ENCODE peak calls at places on chromosomes 1 and 21, in four cellular contexts. S is GM23338, A is K562, I is endothelial cell of umbilical vein. K is an unnamed sample.

GRCh38 chr21:45768011-45768740 is 124.7 kb downstream of the PCBP3 start:
- DNase-seq in A (no peak), I (no peak), S (no peak), K (peak; percentile 35)

GRCh38 chr1:12141533-12141855 is 25.3 kb upstream of the TNFRSF1B start:
- DNase-seq in I (no peak), S (no peak), A (no peak), K (no peak)

GRCh38 chr1:8189931-8190483 is 127.9 kb upstream of the SLC45A1 start:
- DNase-seq in S (no peak), I (no peak), A (no peak), K (no peak)

GRCh38 chr1:75937034-75937433 is 4.8 kb upstream of the ASB17 start:
- DNase-seq in S (no peak), I (no peak), A (no peak), K (no peak)

GRCh38 chr1:207754942-207755689 is 3.3 kb downstream of the CD46 start:
- DNase-seq in I (no peak), S (no peak), A (no peak), K (no peak)

GRCh38 chr1:218656301-218657037 is 311.3 kb downstream of the TGFB2 start:
- DNase-seq in I (peak; percentile 22), S (no peak), A (no peak), K (no peak)

GRCh38 chr1:239914827-239915231 is 176.9 kb upstream of the FMN2 start:
- DNase-seq in S (peak; percentile 66), A (no peak), I (no peak), K (no peak)

GRCh38 chr1:227542153-227543120 is 20.9 kb upstream of the ZNF678 start:
- DNase-seq in S (peak; percentile 86), A (peak; percentile 46), I (peak; percentile 70), K (no peak)

GRCh38 chr21:43341349-43342163 is 85.4 kb downstream of the SIK1 start:
- DNase-seq in S (no peak), A (no peak), I (no peak), K (no peak)

DNA sequence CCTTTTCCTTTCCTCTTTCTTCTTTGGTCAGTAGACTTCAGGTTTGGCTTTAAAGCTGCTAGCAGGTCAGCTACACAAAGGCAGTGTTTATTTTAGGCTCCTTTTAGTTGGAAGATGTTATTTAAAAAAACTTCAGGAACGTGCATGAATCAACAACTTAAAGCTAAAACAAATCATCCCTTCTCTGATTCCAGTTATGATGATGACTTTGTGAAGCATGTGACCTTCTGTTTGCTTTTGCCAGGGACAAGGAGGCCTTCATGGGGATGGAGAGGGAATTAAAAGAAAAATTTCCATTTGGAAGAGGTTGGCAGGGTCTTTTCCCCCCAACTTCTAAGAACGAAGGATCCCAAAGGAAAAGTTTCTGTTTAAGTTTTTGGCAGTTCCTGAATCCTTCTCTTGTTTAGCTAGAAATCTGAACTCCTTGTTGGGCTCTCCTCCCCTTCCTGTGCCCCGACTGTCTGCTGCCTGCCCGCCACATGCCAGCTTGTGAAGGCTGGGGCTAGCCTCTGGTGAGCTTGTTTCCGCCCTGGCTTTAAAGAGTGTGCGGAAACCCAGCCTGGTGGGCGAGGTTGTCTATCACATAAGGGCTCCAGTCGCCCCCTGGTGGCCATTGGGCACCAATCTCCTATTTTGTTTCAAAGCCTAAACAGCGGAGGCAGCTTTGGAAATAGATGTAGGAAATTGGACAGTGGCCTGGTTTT is 9.5 kb downstream of the ATP8B2 start:
- DNase-seq in S (peak; percentile 97), I (peak; percentile 84), A (peak; percentile 79), K (no peak)
- TF ChIP-seq POLR2AphosphoS5 in S (no peak), I (no peak), A (no peak), K (no peak)

GRCh38 chr1:161226759-161227158 is 899 bp downstream of the TOMM40L start:
- DNase-seq in S (no peak), A (no peak), I (no peak), K (no peak)

GRCh38 chr1:161225534-161226319 is at the start of gene TOMM40L:
- DNase-seq in A (peak; percentile 94), I (peak; percentile 99), S (peak; percentile 98), K (peak; percentile 99)

GRCh38 chr1:161223805-161224694 is 622 bp upstream of the APOA2 start:
- DNase-seq in A (peak; percentile 43), I (no peak), S (peak; percentile 23), K (no peak)

GRCh38 chr1:161226320-161226711 is 456 bp downstream of the TOMM40L start:
- DNase-seq in S (peak; percentile 21), A (no peak), I (no peak), K (no peak)

DNA sequence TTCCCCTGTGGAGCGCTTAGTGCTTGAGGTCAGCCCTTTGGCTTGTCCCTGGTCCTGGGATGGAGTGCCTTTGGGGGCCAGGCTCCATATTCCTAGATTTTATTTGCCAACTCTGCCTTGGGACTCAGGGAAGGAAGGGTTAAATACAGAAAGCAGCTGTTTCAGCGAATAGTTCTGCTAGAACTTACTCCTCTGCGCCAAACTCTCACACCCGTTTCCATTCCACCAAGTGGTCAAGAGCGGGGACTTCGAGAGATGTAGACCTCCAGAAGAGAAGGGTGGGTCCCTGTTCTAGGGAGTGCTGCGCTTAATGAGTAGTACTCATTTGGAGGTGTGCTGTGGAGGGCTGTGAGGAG is 704 bp upstream of the TOMM40L start:
- DNase-seq in A (no peak), S (no peak), I (no peak), K (no peak)
- H3K27ac ChIP-seq in A (peak overlapping the region; percentile 36), S (no peak overlapping the region), I (no peak overlapping the region), K (peak overlapping the region; percentile 75)

GRCh38 chr1:90850181-90850924 is 133.3 kb upstream of the BARHL2 start:
- DNase-seq in S (peak; percentile 59), A (peak; percentile 32), I (no peak), K (no peak)
- TF ChIP-seq EZH2 in S (peak; percentile 68), A (no peak), I (peak; percentile 55), K (no peak)

GRCh38 chr1:63779338-63779819 is 5.6 kb downstream of the ROR1 start:
- DNase-seq in S (peak; percentile 59), I (no peak), A (no peak), K (no peak)

GRCh38 chr1:63777286-63777685 is 3.5 kb downstream of the ROR1 start:
- DNase-seq in A (no peak), S (no peak), I (no peak), K (no peak)

GRCh38 chr1:63780541-63780940 is 6.7 kb downstream of the ROR1 start:
- DNase-seq in S (peak; percentile 78), I (no peak), A (no peak), K (no peak)

GRCh38 chr1:63777965-63778880 is 4.4 kb downstream of the ROR1 start:
- DNase-seq in S (no peak), I (no peak), A (no peak), K (no peak)

GRCh38 chr1:63779872-63780271 is 6.1 kb downstream of the ROR1 start:
- DNase-seq in I (no peak), S (no peak), A (no peak), K (no peak)
- TF ChIP-seq POLR2AphosphoS5 in I (no peak), S (no peak), A (no peak), K (no peak)